ENCODE peak calls at places on chromosome 2, in four cellular contexts. L is body of pancreas, F is hypothalamus, B is Kasumi-1. U is an unnamed sample.

GRCh38 chr2:155583674-155584195 is 748.8 kb downstream of the NR4A2 start:
- DNase-seq in L (no peak), F (no peak), B (no peak), U (no peak)

GRCh38 chr2:113977660-113978523 is 88.0 kb downstream of the ACTR3 start:
- DNase-seq in L (peak; percentile 42), F (no peak), B (peak; percentile 28), U (no peak)

GRCh38 chr2:84427235-84428138 is 31.6 kb downstream of the SUCLG1 start:
- DNase-seq in L (no peak), F (no peak), B (no peak), U (peak; percentile 53)

GRCh38 chr2:1850031-1850430 is 105.7 kb upstream of the PXDN start:
- DNase-seq in L (no peak), F (no peak), B (no peak), U (no peak)

GRCh38 chr2:239311132-239312040 is 89.4 kb downstream of the HDAC4 start:
- DNase-seq in L (peak; percentile 19), F (no peak), B (no peak), U (no peak)

GRCh38 chr2:64298161-64298560 is 153.9 kb upstream of the PELI1 start:
- DNase-seq in L (no peak), F (no peak), B (no peak), U (no peak)

GRCh38 chr2:157971702-157972101 is 95.6 kb upstream of the ACVR1 start:
- DNase-seq in L (no peak), F (no peak), B (no peak), U (no peak)

GRCh38 chr2:18356676-18357075 is 203.8 kb downstream of the RDH14 start:
- DNase-seq in L (no peak), F (no peak), B (no peak), U (no peak)

GRCh38 chr2:62475172-62476011 is 30.6 kb downstream of the TMEM17 start:
- DNase-seq in L (peak; percentile 33), F (no peak), B (peak; percentile 16), U (no peak)

GRCh38 chr2:137865954-137866540 is 98.2 kb upstream of the HNMT start:
- DNase-seq in L (peak; percentile 26), F (no peak), B (peak; percentile 61), U (peak; percentile 1)

GRCh38 chr2:152718909-152719645 is 657 bp downstream of the ARL6IP6 start:
- DNase-seq in L (no peak), F (no peak), B (peak; percentile 85), U (peak; percentile 5)

GRCh38 chr2:47072018-47072691 is 83.0 kb downstream of the STPG4 start:
- DNase-seq in L (peak; percentile 41), F (peak; percentile 35), B (peak; percentile 92), U (peak; percentile 96)

GRCh38 chr2:86704482-86704971 is 15.6 kb upstream of the RMND5A start:
- DNase-seq in L (peak; percentile 56), F (no peak), B (no peak), U (peak; percentile 33)